ENCODE peak calls at places on chromosome 9, in four cellular contexts. X is K562, L is SK-N-SH, G is GM12878. I is an unnamed sample.

GRCh38 chr9:127167560-127168326 is 45.3 kb upstream of the ANGPTL2 start:
- DNase-seq in L (no peak), X (no peak), G (no peak), I (no peak)

GRCh38 chr9:114898741-114899140 is 31.6 kb downstream of the TNFSF8 start:
- DNase-seq in X (no peak), G (no peak), L (no peak), I (no peak)

GRCh38 chr9:91421022-91421765 is 2.4 kb downstream of the NFIL3 start:
- DNase-seq in G (no peak), L (peak), X (no peak), I (peak)

GRCh38 chr9:107243757-107244156 is 39.3 kb upstream of the RAD23B start:
- DNase-seq in G (no peak), L (no peak), X (no peak), I (no peak)

GRCh38 chr9:108188482-108188881 is 667.3 kb downstream of the ACTL7B start:
- DNase-seq in L (no peak), G (no peak), X (no peak), I (no peak)

GRCh38 chr9:124684140-124684539 is 87.0 kb downstream of the NR6A1 start:
- DNase-seq in G (no peak), L (no peak), X (no peak), I (no peak)

GRCh38 chr9:18791074-18791473 is 241.9 kb downstream of the SAXO1 start:
- DNase-seq in G (no peak), L (peak), X (peak), I (peak)

GRCh38 chr9:2732492-2732891 is 15.2 kb downstream of the KCNV2 start:
- DNase-seq in G (no peak), X (no peak), L (no peak), I (no peak)

GRCh38 chr9:81379655-81380054 is 309.7 kb downstream of the TLE1 start:
- DNase-seq in G (no peak), X (no peak), L (no peak), I (no peak)

GRCh38 chr9:123541441-123541840 is 185.4 kb downstream of the CRB2 start:
- DNase-seq in X (no peak), L (no peak), G (no peak), I (no peak)

GRCh38 chr9:125950880-125951471 is 203.8 kb downstream of the PBX3 start:
- DNase-seq in L (no peak), X (no peak), G (no peak), I (peak)

GRCh38 chr9:113577525-113578261 is 114.2 kb downstream of the RGS3 start:
- DNase-seq in X (no peak), G (no peak), L (peak), I (no peak)

GRCh38 chr9:86854898-86855523 is 92.3 kb downstream of the GAS1 start:
- DNase-seq in L (peak), G (no peak), X (no peak), I (peak)

GRCh38 chr9:108474356-108474755 is 381.4 kb downstream of the ACTL7B start:
- DNase-seq in L (no peak), G (no peak), X (no peak), I (no peak)

GRCh38 chr9:123150708-123151503 is 117.4 kb downstream of the GPR21 start:
- DNase-seq in G (no peak), X (no peak), L (no peak), I (no peak)

GRCh38 chr9:127225747-127226646 is 38.6 kb upstream of the GARNL3 start:
- DNase-seq in L (no peak), G (no peak), X (no peak), I (no peak)

GRCh38 chr9:80131627-80132026 is 559.9 kb downstream of the TLE4 start:
- DNase-seq in G (no peak), X (no peak), L (no peak), I (no peak)

GRCh38 chr9:126440938-126441337 is 114.3 kb downstream of the MVB12B start:
- DNase-seq in G (no peak), L (no peak), X (no peak), I (no peak)

GRCh38 chr9:34505370-34506120 is 17.2 kb downstream of the ENHO start:
- DNase-seq in G (no peak), L (no peak), X (no peak), I (no peak)

GRCh38 chr9:113868501-113868900 is 7.6 kb upstream of the ZNF618 start:
- DNase-seq in L (peak), G (no peak), X (no peak), I (no peak)

GRCh38 chr9:114303977-114304376 is 18.9 kb upstream of the ORM1 start:
- DNase-seq in L (no peak), X (no peak), G (no peak), I (peak)

GRCh38 chr9:37693265-37693664 is 42.5 kb downstream of the FRMPD1 start:
- DNase-seq in X (no peak), L (no peak), G (no peak), I (no peak)

GRCh38 chr9:37694355-37694754 is 43.6 kb downstream of the FRMPD1 start:
- DNase-seq in X (no peak), L (no peak), G (no peak), I (no peak)

GRCh38 chr9:37692622-37693221 is 42.0 kb downstream of the FRMPD1 start:
- DNase-seq in L (no peak), X (no peak), G (no peak), I (no peak)
- TF ChIP-seq USF1 in L (no peak), X (no peak), G (no peak), I (no peak)

GRCh38 chr9:100718717-100719116 is 140.8 kb downstream of the CAVIN4 start:
- DNase-seq in G (no peak), L (no peak), X (no peak), I (no peak)

GRCh38 chr9:100715100-100715379 is 137.2 kb downstream of the CAVIN4 start:
- DNase-seq in L (no peak), X (no peak), G (no peak), I (no peak)

DNA sequence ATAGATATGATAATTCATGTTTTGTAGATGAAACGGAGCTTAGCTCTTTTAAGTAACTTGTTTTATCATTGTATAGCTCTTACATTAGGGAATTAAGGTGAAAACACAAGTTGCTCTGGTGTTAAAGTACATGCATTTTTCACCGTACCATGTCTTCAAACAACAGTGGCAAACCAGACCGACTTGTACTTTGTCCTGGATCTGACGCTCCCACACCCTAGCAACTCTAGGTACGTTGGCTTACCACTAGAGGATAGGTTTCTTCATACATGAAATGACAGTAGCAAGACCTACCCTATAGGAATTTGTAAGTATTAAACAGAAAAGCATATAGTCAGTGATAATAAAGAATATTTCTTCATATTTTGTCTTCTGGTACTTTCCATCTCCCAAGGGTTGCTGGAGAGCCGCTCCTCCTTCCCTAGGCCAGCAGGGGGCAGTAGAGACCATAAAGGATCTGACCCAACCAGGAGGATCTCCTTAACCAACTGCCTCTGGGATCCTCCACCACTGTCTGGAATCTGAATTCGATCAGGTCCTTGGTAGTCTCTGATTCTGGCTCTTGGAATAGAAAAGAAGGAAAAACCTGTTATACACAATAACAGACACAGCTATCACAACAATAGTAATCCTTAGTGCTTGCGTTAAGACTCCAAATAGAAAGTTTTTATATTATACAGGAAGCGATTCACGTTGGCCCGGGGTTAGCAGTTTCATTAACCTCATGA is 136.7 kb downstream of the CAVIN4 start:
- DNase-seq in X (peak), G (no peak), L (peak), I (peak)
- TF ChIP-seq USF1 in X (no peak), G (no peak), L (no peak), I (no peak)

DNA sequence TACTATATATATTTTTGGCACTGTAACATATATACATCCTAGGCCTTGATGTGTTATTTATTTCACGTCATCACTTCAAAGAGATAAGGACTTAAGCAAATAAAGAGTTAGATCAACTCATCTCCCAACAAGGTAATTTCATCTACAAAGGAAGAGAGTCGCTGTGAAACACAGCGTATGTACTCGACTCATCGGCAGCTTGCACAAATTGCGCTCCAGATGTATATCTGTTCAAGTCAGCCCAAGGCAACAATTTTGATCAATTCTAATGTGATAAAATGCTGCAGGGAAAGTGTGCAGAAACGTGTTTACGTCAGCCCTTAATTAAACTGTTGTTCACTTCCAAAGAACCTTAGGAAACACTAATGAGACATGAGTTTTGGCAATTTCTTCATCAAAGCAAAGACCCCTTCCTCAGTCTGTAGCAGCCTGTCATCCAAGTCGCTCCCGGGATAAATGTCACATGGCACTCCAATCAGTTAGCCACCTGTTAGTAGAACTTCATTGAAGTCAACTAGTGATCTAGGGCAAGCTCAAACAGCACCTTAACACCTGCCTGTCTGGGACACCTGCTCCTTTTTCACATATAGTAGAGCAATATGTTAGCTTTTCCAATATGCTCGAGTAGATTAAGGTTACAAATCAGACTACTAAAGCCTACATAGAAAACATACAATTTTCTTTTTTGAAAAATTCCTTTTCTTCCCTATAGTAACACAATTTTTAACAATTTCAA is 182.4 kb downstream of the NFIB start:
- DNase-seq in X (no peak), G (no peak), L (peak), I (no peak)
- TF ChIP-seq USF1 in X (no peak), G (no peak), L (no peak), I (no peak)

GRCh38 chr9:131706608-131706970 is 33.3 kb downstream of the RAPGEF1 start:
- DNase-seq in L (no peak), G (no peak), X (no peak), I (no peak)
- TF ChIP-seq USF1 in L (no peak), G (no peak), X (no peak), I (no peak)

GRCh38 chr9:112532427-112532826 is 45.8 kb downstream of the KIAA1958 start:
- DNase-seq in G (no peak), L (no peak), X (no peak), I (no peak)

GRCh38 chr9:112533660-112534059 is 47.0 kb downstream of the KIAA1958 start:
- DNase-seq in X (no peak), L (no peak), G (no peak), I (no peak)

GRCh38 chr9:112537561-112537960 is 50.9 kb downstream of the KIAA1958 start:
- DNase-seq in G (no peak), X (no peak), L (no peak), I (no peak)

GRCh38 chr9:112535811-112536210 is 49.2 kb downstream of the KIAA1958 start:
- DNase-seq in G (no peak), L (no peak), X (no peak), I (no peak)

GRCh38 chr9:112535364-112535763 is 48.7 kb downstream of the KIAA1958 start:
- DNase-seq in X (no peak), G (no peak), L (no peak), I (no peak)
- TF ChIP-seq USF1 in X (no peak), G (no peak), L (no peak), I (no peak)

DNA sequence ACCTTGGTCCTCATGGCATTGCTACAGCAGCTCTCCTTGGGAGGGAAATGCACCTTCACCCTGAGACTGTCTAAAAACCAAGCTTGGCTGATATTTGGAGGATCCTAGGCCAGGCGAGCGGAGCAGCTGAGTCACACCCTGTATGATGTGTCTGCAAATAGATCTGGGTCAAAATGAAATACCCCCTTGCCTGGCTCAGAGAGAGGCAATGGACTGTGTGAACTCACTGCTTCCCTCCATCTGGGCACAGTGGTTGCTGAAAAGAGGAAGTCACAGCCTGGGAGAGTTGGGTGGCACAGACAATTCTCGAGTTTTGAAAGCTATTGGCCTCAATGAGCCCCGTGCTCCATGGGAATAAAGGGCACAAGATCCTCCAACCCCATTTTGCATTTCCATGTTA is 177.0 kb downstream of the GADD45G start:
- DNase-seq in G (peak), L (no peak), X (no peak), I (no peak)
- TF ChIP-seq USF1 in G (no peak), L (no peak), X (no peak), I (no peak)

DNA sequence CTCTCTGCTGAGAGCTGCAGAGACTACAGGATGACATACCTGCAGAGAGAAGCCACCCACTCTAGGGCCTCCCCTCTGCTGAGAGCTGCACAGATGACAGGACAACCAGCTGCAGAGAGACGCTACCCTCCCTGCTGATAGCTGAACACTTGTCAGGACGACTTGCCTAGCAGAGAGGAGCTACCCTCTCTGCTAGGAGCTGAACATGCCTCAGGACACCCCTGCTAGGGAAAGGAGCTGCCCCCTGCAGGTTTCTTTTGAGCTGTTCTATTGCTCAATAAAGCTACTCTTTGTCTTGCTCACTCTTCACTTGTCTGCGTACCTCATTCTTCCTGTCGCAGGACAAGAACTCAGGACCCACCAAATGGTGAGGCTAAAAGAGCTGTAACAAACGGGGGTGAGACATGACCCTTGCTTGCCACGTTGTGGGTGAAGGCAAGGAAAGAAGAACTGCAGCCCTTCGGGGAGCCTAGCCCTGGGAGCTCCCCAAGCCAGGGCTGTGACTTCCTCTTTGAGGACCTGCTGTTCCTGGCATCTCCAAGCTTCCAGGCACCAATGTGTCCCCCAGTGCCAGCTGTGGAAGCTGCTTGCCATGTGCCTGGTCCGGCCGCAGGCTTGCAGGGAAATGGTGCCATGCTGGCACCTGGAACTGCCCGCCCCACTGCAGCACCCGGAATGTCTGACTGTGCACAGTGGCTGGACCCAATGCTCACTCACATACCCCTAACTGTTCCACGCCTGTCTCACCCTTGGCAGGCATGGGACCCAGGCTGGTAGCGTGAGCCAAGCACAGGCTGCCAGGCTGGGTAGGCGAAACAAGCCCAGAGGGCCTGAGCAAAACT is 5.1 kb upstream of the TESK1 start:
- DNase-seq in X (no peak), G (no peak), L (no peak), I (peak)
- TF ChIP-seq USF1 in X (no peak), G (no peak), L (no peak), I (no peak)

I was measured in WTC11.